ENCODE peak calls at places on chromosomes 13 and 19, in six cellular contexts. M is stimulated activated naive CD8-positive, alpha-beta T cell treated with anti-CD3 and anti-CD28 coated beads, Interleukin-15, Interleukin-2, amounts not matched to agents 100 U/mL and 50 U/mL, for 24 hours; R is fibroblast of lung; Y is mucosa of descending colon; J is EH; T is cardiac muscle cell. A is an unnamed sample.

GRCh38 chr19:38434549-38435051 is 1.1 kb downstream of the RYR1 start:
- DNase-seq in M (no peak), R (no peak), Y (no peak), J (no peak), T (no peak), A (no peak)

GRCh38 chr13:26557393-26558073 is at the start of gene WASF3:
- DNase-seq in M (peak), R (peak), Y (peak), J (peak), T (peak), A (peak)

GRCh38 chr13:59458908-59459579 is 704.7 kb downstream of the DIAPH3 start:
- DNase-seq in M (no peak), R (peak), Y (no peak), J (peak), T (peak), A (no peak)

GRCh38 chr13:113655358-113656014 is 2.5 kb downstream of the ATP4B start:
- DNase-seq in M (no peak), R (no peak), Y (no peak), J (no peak), T (no peak), A (no peak)

GRCh38 chr13:35768551-35768950 is 292.1 kb upstream of the MAB21L1 start:
- DNase-seq in M (no peak), R (peak), Y (no peak), J (peak), T (no peak), A (no peak)

GRCh38 chr13:81686877-81687276 is 1346.0 kb upstream of the SPRY2 start:
- DNase-seq in M (no peak), R (peak), Y (no peak), J (no peak), T (no peak), A (no peak)

GRCh38 chr19:35712910-35713845 is 4.6 kb upstream of the KMT2B start:
- DNase-seq in M (peak), R (no peak), Y (no peak), J (no peak), T (no peak), A (no peak)

GRCh38 chr13:27370305-27370853 is 54.0 kb upstream of the GTF3A start:
- DNase-seq in M (no peak), R (no peak), Y (no peak), J (peak), T (no peak), A (no peak)

GRCh38 chr19:43625918-43626579 is 6.6 kb upstream of the ZNF428 start:
- DNase-seq in M (peak), R (no peak), Y (peak), J (no peak), T (peak), A (no peak)

GRCh38 chr13:46721054-46721453 is 75.9 kb downstream of the ESD start:
- DNase-seq in M (peak), R (peak), Y (no peak), J (peak), T (peak), A (peak)

GRCh38 chr13:106561551-106562170 is 6.3 kb downstream of the ARGLU1 start:
- DNase-seq in M (peak), R (peak), Y (no peak), J (no peak), T (peak), A (no peak)

GRCh38 chr19:35030257-35031071 is at the start of gene SCN1B:
- DNase-seq in M (peak), R (peak), Y (peak), J (peak), T (peak), A (peak)